ENCODE peak calls at places on chromosomes 2 and 18, in nine cellular contexts. A, G, F, S, Z, N, X, I and V are unnamed samples.
A peak's percentile ranks its signal among the peaks of the same experiment; 100 is the strongest.

GRCh38 chr2:161159829-161160225 is 401 bp upstream of the TANK start:
- DNase-seq in A (no peak), G (no peak), F (no peak), S (no peak), Z (no peak), N (no peak), X (no peak), I (no peak), V (no peak)

GRCh38 chr2:109558076-109558882 is 55.5 kb downstream of the SEPTIN10 start:
- DNase-seq in A (peak; percentile 81), G (no peak), F (no peak), S (peak; percentile 92), Z (peak; percentile 69), N (no peak), X (no peak), I (peak; percentile 22), V (no peak)

GRCh38 chr2:68251187-68251854 is 1.0 kb downstream of the PPP3R1 start:
- DNase-seq in A (peak; percentile 84), G (peak; percentile 67), F (peak; percentile 75), S (peak; percentile 90), Z (peak; percentile 62), N (peak; percentile 15), X (peak; percentile 88), I (peak; percentile 74), V (peak; percentile 76)

GRCh38 chr2:176514805-176515500 is 245.7 kb downstream of the MTX2 start:
- DNase-seq in A (peak; percentile 95), G (no peak), F (no peak), S (no peak), Z (no peak), N (no peak), X (no peak), I (no peak), V (no peak)

GRCh38 chr18:40851014-40851429 is 1104.0 kb upstream of the PIK3C3 start:
- DNase-seq in A (peak; percentile 86), G (no peak), F (no peak), S (peak; percentile 25), Z (peak; percentile 50), N (no peak), X (no peak), I (no peak), V (no peak)

GRCh38 chr2:109470121-109470921 is 143.4 kb downstream of the SEPTIN10 start:
- DNase-seq in A (peak; percentile 53), G (no peak), F (no peak), S (peak; percentile 56), Z (no peak), N (no peak), X (no peak), I (no peak), V (no peak)

GRCh38 chr18:58051765-58052460 is 7.9 kb downstream of the NEDD4L start:
- DNase-seq in A (peak; percentile 32), G (no peak), F (no peak), S (peak; percentile 43), Z (no peak), N (no peak), X (no peak), I (no peak), V (no peak)

GRCh38 chr2:231633259-231633976 is 40.8 kb downstream of the TEX44 start:
- DNase-seq in A (no peak), G (no peak), F (no peak), S (no peak), Z (no peak), N (no peak), X (no peak), I (no peak), V (no peak)

GRCh38 chr2:233819884-233820765 is 34.2 kb downstream of the HJURP start:
- DNase-seq in A (no peak), G (no peak), F (no peak), S (peak; percentile 24), Z (peak; percentile 19), N (no peak), X (no peak), I (no peak), V (no peak)

GRCh38 chr2:39718483-39718882 is 52.8 kb downstream of the TMEM178A start:
- DNase-seq in A (no peak), G (no peak), F (no peak), S (no peak), Z (no peak), N (no peak), X (no peak), I (no peak), V (no peak)

GRCh38 chr2:128401680-128402079 is 83.0 kb upstream of the HS6ST1 start:
- DNase-seq in A (no peak), G (no peak), F (peak; percentile 12), S (no peak), Z (peak; percentile 24), N (no peak), X (no peak), I (peak; percentile 3), V (no peak)

GRCh38 chr2:73487112-73487657 is 101.5 kb downstream of the ALMS1 start:
- DNase-seq in A (no peak), G (no peak), F (no peak), S (no peak), Z (no peak), N (no peak), X (no peak), I (no peak), V (no peak)

GRCh38 chr2:150011336-150011735 is 423.8 kb upstream of the MMADHC start:
- DNase-seq in A (no peak), G (no peak), F (no peak), S (no peak), Z (no peak), N (no peak), X (no peak), I (no peak), V (no peak)

GRCh38 chr2:116879646-116880045 is 934.8 kb upstream of the DDX18 start:
- DNase-seq in A (no peak), G (no peak), F (no peak), S (no peak), Z (no peak), N (no peak), X (no peak), I (no peak), V (no peak)

GRCh38 chr2:47490406-47490805 is 87.5 kb downstream of the MSH2 start:
- DNase-seq in A (peak; percentile 35), G (no peak), F (no peak), S (peak; percentile 11), Z (no peak), N (no peak), X (no peak), I (no peak), V (no peak)

GRCh38 chr2:13193075-13193474 is 476.3 kb downstream of the TRIB2 start:
- DNase-seq in A (no peak), G (no peak), F (no peak), S (no peak), Z (no peak), N (no peak), X (no peak), I (no peak), V (no peak)

GRCh38 chr2:98903767-98904485 is 32.1 kb downstream of the CRACDL start:
- DNase-seq in A (no peak), G (no peak), F (no peak), S (no peak), Z (no peak), N (no peak), X (no peak), I (no peak), V (no peak)

GRCh38 chr18:59691046-59691395 is 6.2 kb downstream of the CCBE1 start:
- DNase-seq in A (peak; percentile 64), G (no peak), F (no peak), S (peak; percentile 36), Z (no peak), N (no peak), X (no peak), I (no peak), V (no peak)

GRCh38 chr2:62578837-62579640 is 73.0 kb upstream of the TMEM17 start:
- DNase-seq in A (peak; percentile 95), G (no peak), F (no peak), S (peak; percentile 85), Z (no peak), N (no peak), X (no peak), I (no peak), V (no peak)

GRCh38 chr2:195766691-195767090 is 109.7 kb downstream of the SLC39A10 start:
- DNase-seq in A (no peak), G (no peak), F (no peak), S (no peak), Z (no peak), N (no peak), X (no peak), I (no peak), V (no peak)
- H3K4me3 ChIP-seq in A (no peak overlapping the region), G (no peak overlapping the region), F (no peak overlapping the region), S (no peak overlapping the region), Z (no peak overlapping the region), N (no peak overlapping the region), X (no peak overlapping the region), I (no peak overlapping the region), V (no peak overlapping the region)

GRCh38 chr2:41947701-41948396 is 100.0 kb upstream of the PKDCC start:
- DNase-seq in A (no peak), G (no peak), F (no peak), S (no peak), Z (no peak), N (no peak), X (no peak), I (peak; percentile 58), V (no peak)
- H3K4me1 ChIP-seq in A (no peaks in the 10 kb centered on the region), G (no peaks in the 10 kb centered on the region), F (peaks cover 8% of the 10 kb centered on the region), S (no peaks in the 10 kb centered on the region), Z (no peaks in the 10 kb centered on the region), N (no peaks in the 10 kb centered on the region), X (no peaks in the 10 kb centered on the region), I (peaks cover 11% of the 10 kb centered on the region), V (no peaks in the 10 kb centered on the region)

GRCh38 chr2:235697041-235697440 is 203.2 kb downstream of the AGAP1 start:
- DNase-seq in A (no peak), G (no peak), F (no peak), S (no peak), Z (no peak), N (no peak), X (no peak), I (no peak), V (no peak)

GRCh38 chr2:235698504-235698903 is 204.7 kb downstream of the AGAP1 start:
- DNase-seq in A (no peak), G (no peak), F (no peak), S (no peak), Z (no peak), N (no peak), X (no peak), I (no peak), V (no peak)

GRCh38 chr2:235698028-235698427 is 204.2 kb downstream of the AGAP1 start:
- DNase-seq in A (no peak), G (no peak), F (no peak), S (no peak), Z (peak; percentile 49), N (no peak), X (no peak), I (no peak), V (no peak)

GRCh38 chr2:235701206-235701605 is 207.4 kb downstream of the AGAP1 start:
- DNase-seq in A (no peak), G (no peak), F (no peak), S (no peak), Z (no peak), N (no peak), X (no peak), I (no peak), V (no peak)

GRCh38 chr2:235699576-235699975 is 205.7 kb downstream of the AGAP1 start:
- DNase-seq in A (no peak), G (no peak), F (no peak), S (no peak), Z (no peak), N (no peak), X (no peak), I (no peak), V (no peak)
- H3K4me3 ChIP-seq in A (no peak overlapping the region), G (no peak overlapping the region), F (no peak overlapping the region), S (no peak overlapping the region), Z (no peak overlapping the region), N (no peak overlapping the region), X (no peak overlapping the region), I (no peak overlapping the region), V (no peak overlapping the region)

GRCh38 chr18:2912357-2913299 is 65.8 kb downstream of the EMILIN2 start:
- DNase-seq in A (no peak), G (no peak), F (no peak), S (no peak), Z (no peak), N (no peak), X (no peak), I (no peak), V (no peak)
- H3K4me1 ChIP-seq in A (no peaks in the 10 kb centered on the region), G (peaks cover 2% of the 10 kb centered on the region), F (no peaks in the 10 kb centered on the region), S (no peaks in the 10 kb centered on the region), Z (peaks cover 6% of the 10 kb centered on the region), N (no peaks in the 10 kb centered on the region), X (peaks cover 14% of the 10 kb centered on the region), I (no peaks in the 10 kb centered on the region), V (peaks cover under 1% of the 10 kb centered on the region)